ENCODE peak calls at places on chromosome 12, in ten cellular contexts. One of them, this sample, is unnamed.

GRCh38 chr12:108371801-108372344 is 32.8 kb upstream of the CMKLR1 start:
- DNase-seq in adrenal gland: no peak
- DNase-seq in NCI-H2081: no peak
- DNase-seq in retinal pigment epithelial cell: no peak
- DNase-seq in NCI-H345: no peak
- DNase-seq in stimulated activated CD8-positive, alpha-beta memory T cell treated with anti-CD3 and anti-CD28 coated beads, Interleukin-15, amount 100 ng/mL, for 48 hours: no peak
- DNase-seq in fibroblast of villous mesenchyme: peak
- DNase-seq in activated CD4-positive, alpha-beta T cell treated with anti-CD3 and anti-CD28 coated beads for 24 hours: no peak
- DNase-seq in DMS153: no peak
- DNase-seq in AG04450: no peak
- DNase-seq in this sample: peak

GRCh38 chr12:46101121-46101869 is 110.9 kb upstream of the SCAF11 start:
- DNase-seq in activated CD4-positive, alpha-beta T cell treated with anti-CD3 and anti-CD28 coated beads for 24 hours: no peak
- DNase-seq in NCI-H345: no peak
- DNase-seq in fibroblast of villous mesenchyme: no peak
- DNase-seq in adrenal gland: no peak
- DNase-seq in NCI-H2081: no peak
- DNase-seq in stimulated activated CD8-positive, alpha-beta memory T cell treated with anti-CD3 and anti-CD28 coated beads, Interleukin-15, amount 100 ng/mL, for 48 hours: no peak
- DNase-seq in retinal pigment epithelial cell: no peak
- DNase-seq in DMS153: no peak
- DNase-seq in AG04450: no peak
- DNase-seq in this sample: no peak

GRCh38 chr12:96194901-96195844 is 998 bp downstream of the ELK3 start:
- DNase-seq in NCI-H2081: no peak
- DNase-seq in adrenal gland: peak
- DNase-seq in DMS153: no peak
- DNase-seq in NCI-H345: no peak
- DNase-seq in stimulated activated CD8-positive, alpha-beta memory T cell treated with anti-CD3 and anti-CD28 coated beads, Interleukin-15, amount 100 ng/mL, for 48 hours: peak
- DNase-seq in AG04450: peak
- DNase-seq in retinal pigment epithelial cell: peak
- DNase-seq in activated CD4-positive, alpha-beta T cell treated with anti-CD3 and anti-CD28 coated beads for 24 hours: peak
- DNase-seq in fibroblast of villous mesenchyme: peak
- DNase-seq in this sample: no peak

GRCh38 chr12:81492131-81492720 is 266.9 kb downstream of the PPFIA2 start:
- DNase-seq in stimulated activated CD8-positive, alpha-beta memory T cell treated with anti-CD3 and anti-CD28 coated beads, Interleukin-15, amount 100 ng/mL, for 48 hours: no peak
- DNase-seq in retinal pigment epithelial cell: peak
- DNase-seq in NCI-H345: no peak
- DNase-seq in activated CD4-positive, alpha-beta T cell treated with anti-CD3 and anti-CD28 coated beads for 24 hours: no peak
- DNase-seq in AG04450: no peak
- DNase-seq in adrenal gland: no peak
- DNase-seq in DMS153: no peak
- DNase-seq in NCI-H2081: no peak
- DNase-seq in fibroblast of villous mesenchyme: peak
- DNase-seq in this sample: no peak

GRCh38 chr12:88325828-88326214 is 183.7 kb downstream of the TMTC3 start:
- DNase-seq in adrenal gland: no peak
- DNase-seq in activated CD4-positive, alpha-beta T cell treated with anti-CD3 and anti-CD28 coated beads for 24 hours: no peak
- DNase-seq in AG04450: peak
- DNase-seq in fibroblast of villous mesenchyme: peak
- DNase-seq in stimulated activated CD8-positive, alpha-beta memory T cell treated with anti-CD3 and anti-CD28 coated beads, Interleukin-15, amount 100 ng/mL, for 48 hours: no peak
- DNase-seq in retinal pigment epithelial cell: no peak
- DNase-seq in NCI-H345: no peak
- DNase-seq in NCI-H2081: no peak
- DNase-seq in DMS153: no peak
- DNase-seq in this sample: no peak

GRCh38 chr12:9872743-9873142 is 3.6 kb upstream of the CLEC2B start:
- DNase-seq in stimulated activated CD8-positive, alpha-beta memory T cell treated with anti-CD3 and anti-CD28 coated beads, Interleukin-15, amount 100 ng/mL, for 48 hours: no peak
- DNase-seq in NCI-H345: no peak
- DNase-seq in fibroblast of villous mesenchyme: no peak
- DNase-seq in DMS153: peak
- DNase-seq in NCI-H2081: no peak
- DNase-seq in retinal pigment epithelial cell: no peak
- DNase-seq in activated CD4-positive, alpha-beta T cell treated with anti-CD3 and anti-CD28 coated beads for 24 hours: no peak
- DNase-seq in adrenal gland: no peak
- DNase-seq in AG04450: no peak
- DNase-seq in this sample: no peak

GRCh38 chr12:26231930-26232329 is 36.6 kb downstream of the SSPN start:
- DNase-seq in stimulated activated CD8-positive, alpha-beta memory T cell treated with anti-CD3 and anti-CD28 coated beads, Interleukin-15, amount 100 ng/mL, for 48 hours: no peak
- DNase-seq in fibroblast of villous mesenchyme: peak
- DNase-seq in retinal pigment epithelial cell: no peak
- DNase-seq in AG04450: no peak
- DNase-seq in adrenal gland: no peak
- DNase-seq in NCI-H345: no peak
- DNase-seq in activated CD4-positive, alpha-beta T cell treated with anti-CD3 and anti-CD28 coated beads for 24 hours: no peak
- DNase-seq in DMS153: no peak
- DNase-seq in NCI-H2081: no peak
- DNase-seq in this sample: no peak

GRCh38 chr12:76804435-76804976 is 40.6 kb downstream of the ZDHHC17 start:
- DNase-seq in NCI-H345: no peak
- DNase-seq in retinal pigment epithelial cell: no peak
- DNase-seq in activated CD4-positive, alpha-beta T cell treated with anti-CD3 and anti-CD28 coated beads for 24 hours: no peak
- DNase-seq in NCI-H2081: no peak
- DNase-seq in DMS153: no peak
- DNase-seq in stimulated activated CD8-positive, alpha-beta memory T cell treated with anti-CD3 and anti-CD28 coated beads, Interleukin-15, amount 100 ng/mL, for 48 hours: no peak
- DNase-seq in fibroblast of villous mesenchyme: no peak
- DNase-seq in AG04450: no peak
- DNase-seq in adrenal gland: no peak
- DNase-seq in this sample: no peak

GRCh38 chr12:115660211-115660805 is 617.2 kb downstream of the MED13L start:
- DNase-seq in DMS153: no peak
- DNase-seq in activated CD4-positive, alpha-beta T cell treated with anti-CD3 and anti-CD28 coated beads for 24 hours: no peak
- DNase-seq in AG04450: no peak
- DNase-seq in NCI-H345: no peak
- DNase-seq in adrenal gland: peak
- DNase-seq in stimulated activated CD8-positive, alpha-beta memory T cell treated with anti-CD3 and anti-CD28 coated beads, Interleukin-15, amount 100 ng/mL, for 48 hours: no peak
- DNase-seq in NCI-H2081: no peak
- DNase-seq in retinal pigment epithelial cell: no peak
- DNase-seq in fibroblast of villous mesenchyme: peak
- DNase-seq in this sample: peak

GRCh38 chr12:113287146-113287898 is 47.6 kb downstream of the SLC8B1 start:
- DNase-seq in DMS153: no peak
- DNase-seq in retinal pigment epithelial cell: no peak
- DNase-seq in NCI-H345: no peak
- DNase-seq in stimulated activated CD8-positive, alpha-beta memory T cell treated with anti-CD3 and anti-CD28 coated beads, Interleukin-15, amount 100 ng/mL, for 48 hours: no peak
- DNase-seq in fibroblast of villous mesenchyme: no peak
- DNase-seq in AG04450: no peak
- DNase-seq in adrenal gland: no peak
- DNase-seq in NCI-H2081: no peak
- DNase-seq in activated CD4-positive, alpha-beta T cell treated with anti-CD3 and anti-CD28 coated beads for 24 hours: no peak
- DNase-seq in this sample: no peak

GRCh38 chr12:23133471-23133870 is 508.5 kb downstream of the ETNK1 start:
- DNase-seq in stimulated activated CD8-positive, alpha-beta memory T cell treated with anti-CD3 and anti-CD28 coated beads, Interleukin-15, amount 100 ng/mL, for 48 hours: no peak
- DNase-seq in fibroblast of villous mesenchyme: no peak
- DNase-seq in retinal pigment epithelial cell: no peak
- DNase-seq in AG04450: no peak
- DNase-seq in activated CD4-positive, alpha-beta T cell treated with anti-CD3 and anti-CD28 coated beads for 24 hours: no peak
- DNase-seq in adrenal gland: no peak
- DNase-seq in NCI-H345: no peak
- DNase-seq in DMS153: no peak
- DNase-seq in NCI-H2081: no peak
- DNase-seq in this sample: no peak

GRCh38 chr12:21025656-21026055 is 105.3 kb upstream of the SLCO1B1 start:
- DNase-seq in adrenal gland: no peak
- DNase-seq in activated CD4-positive, alpha-beta T cell treated with anti-CD3 and anti-CD28 coated beads for 24 hours: no peak
- DNase-seq in AG04450: no peak
- DNase-seq in NCI-H345: no peak
- DNase-seq in DMS153: peak
- DNase-seq in fibroblast of villous mesenchyme: no peak
- DNase-seq in stimulated activated CD8-positive, alpha-beta memory T cell treated with anti-CD3 and anti-CD28 coated beads, Interleukin-15, amount 100 ng/mL, for 48 hours: no peak
- DNase-seq in retinal pigment epithelial cell: no peak
- DNase-seq in NCI-H2081: no peak
- DNase-seq in this sample: no peak

GRCh38 chr12:11822071-11822818 is 172.8 kb downstream of the ETV6 start:
- DNase-seq in retinal pigment epithelial cell: no peak
- DNase-seq in NCI-H345: peak
- DNase-seq in stimulated activated CD8-positive, alpha-beta memory T cell treated with anti-CD3 and anti-CD28 coated beads, Interleukin-15, amount 100 ng/mL, for 48 hours: no peak
- DNase-seq in AG04450: peak
- DNase-seq in fibroblast of villous mesenchyme: peak
- DNase-seq in DMS153: peak
- DNase-seq in adrenal gland: peak
- DNase-seq in activated CD4-positive, alpha-beta T cell treated with anti-CD3 and anti-CD28 coated beads for 24 hours: peak
- DNase-seq in NCI-H2081: peak
- DNase-seq in this sample: no peak

GRCh38 chr12:1929241-1929984 is 11.0 kb upstream of the CACNA2D4 start:
- DNase-seq in activated CD4-positive, alpha-beta T cell treated with anti-CD3 and anti-CD28 coated beads for 24 hours: no peak
- DNase-seq in stimulated activated CD8-positive, alpha-beta memory T cell treated with anti-CD3 and anti-CD28 coated beads, Interleukin-15, amount 100 ng/mL, for 48 hours: no peak
- DNase-seq in retinal pigment epithelial cell: no peak
- DNase-seq in adrenal gland: no peak
- DNase-seq in NCI-H2081: no peak
- DNase-seq in NCI-H345: no peak
- DNase-seq in DMS153: no peak
- DNase-seq in fibroblast of villous mesenchyme: no peak
- DNase-seq in AG04450: no peak
- DNase-seq in this sample: no peak

GRCh38 chr12:2461046-2461445 is 333.7 kb upstream of the FKBP4 start:
- DNase-seq in activated CD4-positive, alpha-beta T cell treated with anti-CD3 and anti-CD28 coated beads for 24 hours: no peak
- DNase-seq in stimulated activated CD8-positive, alpha-beta memory T cell treated with anti-CD3 and anti-CD28 coated beads, Interleukin-15, amount 100 ng/mL, for 48 hours: no peak
- DNase-seq in NCI-H345: no peak
- DNase-seq in AG04450: no peak
- DNase-seq in DMS153: no peak
- DNase-seq in adrenal gland: no peak
- DNase-seq in NCI-H2081: no peak
- DNase-seq in retinal pigment epithelial cell: no peak
- DNase-seq in fibroblast of villous mesenchyme: no peak
- DNase-seq in this sample: no peak

GRCh38 chr12:10747730-10748129 is 24.6 kb upstream of the YBX3 start:
- DNase-seq in stimulated activated CD8-positive, alpha-beta memory T cell treated with anti-CD3 and anti-CD28 coated beads, Interleukin-15, amount 100 ng/mL, for 48 hours: no peak
- DNase-seq in adrenal gland: no peak
- DNase-seq in NCI-H345: no peak
- DNase-seq in NCI-H2081: no peak
- DNase-seq in DMS153: no peak
- DNase-seq in fibroblast of villous mesenchyme: no peak
- DNase-seq in retinal pigment epithelial cell: no peak
- DNase-seq in activated CD4-positive, alpha-beta T cell treated with anti-CD3 and anti-CD28 coated beads for 24 hours: no peak
- DNase-seq in AG04450: no peak
- DNase-seq in this sample: no peak

GRCh38 chr12:111616177-111616623 is 17.1 kb upstream of the ATXN2 start:
- DNase-seq in DMS153: no peak
- DNase-seq in NCI-H2081: no peak
- DNase-seq in activated CD4-positive, alpha-beta T cell treated with anti-CD3 and anti-CD28 coated beads for 24 hours: no peak
- DNase-seq in fibroblast of villous mesenchyme: peak
- DNase-seq in stimulated activated CD8-positive, alpha-beta memory T cell treated with anti-CD3 and anti-CD28 coated beads, Interleukin-15, amount 100 ng/mL, for 48 hours: no peak
- DNase-seq in AG04450: no peak
- DNase-seq in NCI-H345: no peak
- DNase-seq in retinal pigment epithelial cell: no peak
- DNase-seq in adrenal gland: peak
- DNase-seq in this sample: no peak

GRCh38 chr12:101962486-101962885 is 85.1 kb downstream of the DRAM1 start:
- DNase-seq in NCI-H2081: no peak
- DNase-seq in activated CD4-positive, alpha-beta T cell treated with anti-CD3 and anti-CD28 coated beads for 24 hours: no peak
- DNase-seq in DMS153: no peak
- DNase-seq in retinal pigment epithelial cell: no peak
- DNase-seq in AG04450: peak
- DNase-seq in NCI-H345: no peak
- DNase-seq in adrenal gland: no peak
- DNase-seq in stimulated activated CD8-positive, alpha-beta memory T cell treated with anti-CD3 and anti-CD28 coated beads, Interleukin-15, amount 100 ng/mL, for 48 hours: no peak
- DNase-seq in fibroblast of villous mesenchyme: no peak
- DNase-seq in this sample: no peak

GRCh38 chr12:79710707-79711483 is 20.1 kb upstream of the PAWR start:
- DNase-seq in NCI-H345: no peak
- DNase-seq in retinal pigment epithelial cell: no peak
- DNase-seq in DMS153: no peak
- DNase-seq in activated CD4-positive, alpha-beta T cell treated with anti-CD3 and anti-CD28 coated beads for 24 hours: no peak
- DNase-seq in fibroblast of villous mesenchyme: no peak
- DNase-seq in AG04450: no peak
- DNase-seq in NCI-H2081: no peak
- DNase-seq in stimulated activated CD8-positive, alpha-beta memory T cell treated with anti-CD3 and anti-CD28 coated beads, Interleukin-15, amount 100 ng/mL, for 48 hours: no peak
- DNase-seq in adrenal gland: no peak
- DNase-seq in this sample: no peak

This sample was measured in AG09309.